ENCODE peak calls at places on chromosomes 2 and 18, in four cellular contexts. G is stomach, K is A549, Y is endothelial cell of umbilical vein. W is an unnamed sample.

GRCh38 chr2:17878222-17879136 is at the start of gene KCNS3:
- DNase-seq in K (peak), Y (peak), G (peak), W (peak)

GRCh38 chr2:144711546-144712276 is 191.8 kb upstream of the ZEB2 start:
- DNase-seq in K (no peak), G (no peak), Y (no peak), W (no peak)

GRCh38 chr18:76476665-76477561 is 18.1 kb downstream of the ZNF516 start:
- DNase-seq in G (no peak), K (peak), Y (peak), W (no peak)

GRCh38 chr2:233476651-233477547 is 89.7 kb downstream of the USP40 start:
- DNase-seq in K (no peak), Y (no peak), G (no peak), W (no peak)

GRCh38 chr2:20728114-20728758 is 61.3 kb downstream of the GDF7 start:
- DNase-seq in G (no peak), K (no peak), Y (peak), W (no peak)

GRCh38 chr2:5250482-5250881 is 441.7 kb upstream of the SOX11 start:
- DNase-seq in G (no peak), Y (no peak), K (no peak), W (no peak)

GRCh38 chr18:69250305-69251151 is 150.2 kb upstream of the DOK6 start:
- DNase-seq in Y (no peak), G (no peak), K (no peak), W (no peak)

GRCh38 chr2:108594982-108595464 is 60.8 kb downstream of the LIMS1 start:
- DNase-seq in K (peak), Y (peak), G (no peak), W (no peak)

GRCh38 chr2:152452256-152452973 is 117.4 kb downstream of the FMNL2 start:
- DNase-seq in Y (no peak), G (no peak), K (no peak), W (no peak)

GRCh38 chr18:11304900-11305299 is 155.5 kb upstream of the PIEZO2 start:
- DNase-seq in G (no peak), Y (no peak), K (no peak), W (no peak)

GRCh38 chr2:48175254-48175653 is 269.0 kb upstream of the FBXO11 start:
- DNase-seq in G (no peak), Y (no peak), K (peak), W (peak)

GRCh38 chr2:238967031-238967977 is 119.4 kb downstream of the TWIST2 start:
- DNase-seq in Y (peak), G (no peak), K (no peak), W (no peak)

GRCh38 chr2:205139822-205140612 is 542.3 kb upstream of the NRP2 start:
- DNase-seq in Y (peak), G (peak), K (no peak), W (no peak)

GRCh38 chr2:174145827-174146226 is 102.5 kb downstream of the OLA1 start:
- DNase-seq in G (no peak), K (peak), Y (no peak), W (no peak)

GRCh38 chr2:68946117-68946516 is 6.6 kb downstream of the GKN2 start:
- DNase-seq in Y (no peak), K (no peak), G (peak), W (no peak)

GRCh38 chr18:32425466-32425865 is 45.2 kb downstream of the GAREM1 start:
- DNase-seq in K (peak), G (no peak), Y (peak), W (no peak)

GRCh38 chr18:9429662-9429993 is 45.7 kb upstream of the RALBP1 start:
- DNase-seq in G (no peak), Y (no peak), K (no peak), W (no peak)

GRCh38 chr2:241637233-241638062 is at the start of gene ATG4B:
- DNase-seq in G (peak), K (peak), Y (peak), W (peak)
- TF ChIP-seq POLR2A in G (no peak), K (peak), Y (peak), W (peak)

GRCh38 chr2:111689899-111690298 is 194.1 kb downstream of the ANAPC1 start:
- DNase-seq in K (no peak), G (no peak), Y (no peak), W (no peak)
- TF ChIP-seq POLR2A in K (no peak), G (no peak), Y (no peak), W (no peak)

DNA sequence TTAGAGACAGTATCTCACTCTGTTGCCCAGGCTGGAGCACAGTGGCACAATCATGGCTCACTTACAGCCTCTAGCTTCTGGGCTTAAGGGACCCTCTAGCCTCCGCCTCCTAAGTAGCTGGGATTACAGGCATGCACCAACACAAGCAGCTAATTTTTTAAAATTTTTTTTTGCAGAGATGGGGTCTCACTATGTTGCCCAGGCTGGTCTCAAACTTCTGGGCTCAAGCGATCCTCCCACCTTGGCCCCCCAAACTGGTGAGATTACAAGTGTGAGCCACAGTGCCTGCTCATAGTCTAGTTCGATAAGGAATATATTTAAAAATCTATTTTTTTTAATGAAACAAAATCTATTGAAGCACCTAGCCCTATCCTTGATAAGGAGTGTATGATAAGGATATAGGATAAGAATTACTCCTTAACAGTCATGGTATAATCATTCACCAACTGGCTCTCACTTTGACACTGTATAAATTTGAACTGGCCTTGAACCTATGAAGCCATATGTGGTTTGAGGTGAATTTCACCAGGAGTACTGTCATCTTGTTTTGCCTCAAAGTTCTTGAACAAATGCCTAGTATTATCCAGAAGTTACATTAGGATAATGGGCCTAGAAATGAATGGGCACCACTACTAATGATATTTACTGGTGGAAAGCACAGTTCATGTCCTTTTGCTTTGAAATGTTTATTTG is 71.1 kb downstream of the EXOC6B start:
- DNase-seq in G (no peak), Y (no peak), K (no peak), W (no peak)
- TF ChIP-seq POLR2A in G (no peak), Y (no peak), K (no peak), W (no peak)

DNA sequence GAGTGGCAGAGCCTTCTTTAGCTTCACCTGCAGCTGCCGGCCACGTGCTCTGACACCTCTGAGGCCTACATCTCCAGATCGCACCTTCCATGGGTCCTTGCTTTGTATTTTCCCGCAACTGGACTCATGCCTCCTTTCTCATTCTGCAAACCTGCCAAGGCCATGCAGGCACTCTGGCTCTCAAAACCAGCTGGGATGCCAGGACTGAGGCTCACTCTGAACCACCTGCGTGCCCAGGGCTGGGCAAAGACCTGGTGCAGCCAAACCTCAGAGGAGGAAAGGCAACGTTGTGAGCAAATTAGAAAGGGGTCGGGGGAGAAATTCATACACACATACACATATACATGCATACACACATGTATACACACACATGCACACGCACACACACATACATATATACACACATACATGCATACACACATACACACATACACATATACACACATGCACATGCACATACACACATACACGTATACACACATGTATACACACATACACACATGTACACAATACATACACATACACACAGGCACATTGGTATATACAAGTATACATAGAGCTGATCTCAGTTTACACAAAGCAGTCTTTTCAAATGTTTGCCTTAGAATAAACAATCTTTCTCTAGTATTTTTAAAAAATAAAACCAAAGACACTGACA is 125.2 kb downstream of the RTP5 start:
- DNase-seq in G (peak), Y (no peak), K (no peak), W (no peak)
- TF ChIP-seq POLR2A in G (no peak), Y (no peak), K (no peak), W (no peak)

DNA sequence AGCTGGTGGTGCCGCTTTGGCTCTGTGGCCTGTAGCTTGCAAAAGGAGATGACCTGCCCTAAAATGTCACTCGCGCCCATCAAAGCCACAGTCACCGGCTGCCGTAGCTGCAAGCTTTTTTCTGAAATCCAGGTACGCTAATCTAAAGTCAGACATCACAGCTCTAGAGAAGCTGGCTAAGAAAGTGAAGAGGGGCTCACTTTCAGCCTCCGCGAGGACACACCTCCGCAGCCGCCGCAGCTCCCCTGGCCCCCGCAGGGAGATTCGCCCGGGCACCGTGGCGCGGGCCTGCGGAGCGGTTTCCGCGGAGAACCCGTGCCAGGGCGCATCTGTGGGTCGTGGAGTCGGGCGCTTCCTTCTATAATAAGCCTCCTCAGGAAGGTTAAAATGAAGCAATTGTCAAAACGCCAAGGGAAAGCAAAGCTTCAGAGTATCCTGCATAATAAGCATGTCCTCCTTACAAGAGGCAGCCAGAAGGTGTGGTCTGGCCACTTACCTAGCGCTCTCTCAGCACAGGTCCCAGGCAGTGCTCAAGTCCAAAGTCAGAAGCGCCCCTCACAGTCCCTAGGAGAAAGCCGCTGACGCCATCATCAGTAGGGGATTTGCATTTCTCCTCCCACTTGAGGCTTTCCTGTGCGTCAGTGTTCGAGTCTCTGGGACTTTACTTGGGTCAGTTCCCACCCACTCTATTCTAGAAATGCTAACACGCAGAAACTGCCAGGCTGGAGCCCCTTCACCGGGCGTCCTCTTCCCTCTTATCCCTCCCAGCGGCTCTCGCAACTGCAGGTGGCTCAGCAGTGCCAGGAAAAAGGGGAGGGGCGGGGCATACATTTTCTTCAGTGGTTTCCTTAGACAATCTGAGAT is at the start of gene STAT4:
- DNase-seq in G (peak), Y (peak), K (peak), W (no peak)
- TF ChIP-seq POLR2A in G (no peak), Y (no peak), K (peak), W (no peak)